ENCODE peak calls at places on chromosomes 16 and 17, in six cellular contexts. B is HEK293T; W is naive thymus-derived CD8-positive, alpha-beta T cell; O is T follicular helper cell; K is nephron progenitor cell; N is amygdala. H is an unnamed sample.
A peak's percentile ranks its signal among the peaks of the same experiment; 100 is the strongest.

GRCh38 chr16:49081556-49081955 is 200.1 kb downstream of the CBLN1 start:
- DNase-seq in B (no peak), K (no peak), N (no peak), W (no peak), O (no peak), H (no peak)

GRCh38 chr16:48384305-48384981 is 770 bp downstream of the SIAH1 start:
- DNase-seq in B (peak; percentile 61), O (no peak), W (peak; percentile 23), K (peak; percentile 75), N (peak; percentile 57), H (no peak)

GRCh38 chr16:4664538-4665418 is 28.6 kb upstream of the NUDT16L1 start:
- DNase-seq in O (peak; percentile 29), N (no peak), K (no peak), W (peak; percentile 56), B (no peak), H (peak; percentile 44)

GRCh38 chr16:72536673-72537435 is 364.9 kb upstream of the PMFBP1 start:
- DNase-seq in N (no peak), K (no peak), B (no peak), W (no peak), O (no peak), H (no peak)

GRCh38 chr17:80789356-80789902 is 202.2 kb upstream of the CHMP6 start:
- DNase-seq in O (no peak), K (no peak), B (no peak), W (no peak), N (no peak), H (no peak)

GRCh38 chr16:66705790-66706505 is 9.4 kb upstream of the CMTM4 start:
- DNase-seq in B (no peak), K (no peak), W (no peak), O (no peak), N (no peak), H (no peak)

GRCh38 chr16:87850009-87851006 is 19.0 kb downstream of the SLC7A5 start:
- DNase-seq in W (peak; percentile 77), O (peak; percentile 71), K (peak; percentile 84), B (peak; percentile 83), N (no peak), H (peak; percentile 75)

GRCh38 chr17:77528516-77529327 is 388.0 kb downstream of the SEC14L1 start:
- DNase-seq in K (peak; percentile 81), B (peak; percentile 73), W (peak; percentile 38), O (no peak), N (peak; percentile 31), H (no peak)

GRCh38 chr17:83100853-83101391 is 21.5 kb downstream of the METRNL start:
- DNase-seq in O (no peak), K (no peak), B (no peak), W (no peak), N (no peak), H (no peak)

GRCh38 chr17:30716461-30717289 is 107.8 kb downstream of the CRLF3 start:
- DNase-seq in B (no peak), O (no peak), W (no peak), N (no peak), K (no peak), H (no peak)

GRCh38 chr16:89473791-89474414 is 16.5 kb downstream of the ANKRD11 start:
- DNase-seq in W (no peak), N (no peak), K (no peak), B (no peak), O (no peak), H (no peak)

GRCh38 chr17:55731586-55732250 is 9.1 kb upstream of the TMEM100 start:
- DNase-seq in O (no peak), W (no peak), N (no peak), K (no peak), B (peak; percentile 32), H (no peak)

GRCh38 chr17:17870292-17870691 is 33.5 kb upstream of the SREBF1 start:
- DNase-seq in N (no peak), K (no peak), W (no peak), O (no peak), B (no peak), H (no peak)

GRCh38 chr16:84228321-84228838 is 11.4 kb downstream of the KCNG4 start:
- DNase-seq in B (peak; percentile 31), O (no peak), W (no peak), N (no peak), K (peak; percentile 31), H (no peak)

GRCh38 chr16:73019456-73020362 is 28.2 kb downstream of the ZFHX3 start:
- DNase-seq in B (no peak), O (no peak), N (no peak), K (no peak), W (no peak), H (no peak)

GRCh38 chr16:10961231-10961630 is 16.9 kb downstream of the CLEC16A start:
- DNase-seq in N (no peak), B (no peak), W (no peak), O (no peak), K (no peak), H (no peak)

GRCh38 chr16:57152096-57153093 is 33.4 kb downstream of the PSME3IP1 start:
- DNase-seq in B (no peak), N (no peak), O (no peak), W (no peak), K (no peak), H (no peak)

GRCh38 chr17:38605230-38605851 is 411 bp downstream of the SRCIN1 start:
- DNase-seq in B (peak; percentile 52), O (no peak), N (no peak), W (no peak), K (no peak), H (no peak)

GRCh38 chr16:52548261-52549010 is 1.5 kb upstream of the TOX3 start:
- DNase-seq in B (no peak), K (no peak), W (no peak), O (no peak), N (no peak), H (no peak)

GRCh38 chr16:53991181-53992056 is 287.5 kb downstream of the FTO start:
- DNase-seq in K (peak; percentile 47), O (no peak), B (peak; percentile 34), N (no peak), W (no peak), H (no peak)